ENCODE peak calls at places on chromosome 10, in nine cellular contexts. Y is adipocyte, O is astrocyte, A is IMR-90, J is kidney, U is SK-N-SH, G is PC-3, P is mesenchymal stem cell, L is H9. B is an unnamed sample.

GRCh38 chr10:53898532-53898931 is 902.5 kb downstream of the PCDH15 start:
- DNase-seq in Y (no peak), A (no peak), J (no peak), P (no peak), G (no peak), O (no peak), L (no peak), U (no peak), B (no peak)

GRCh38 chr10:102545997-102546396 is 42.2 kb downstream of the SUFU start:
- DNase-seq in A (no peak), O (no peak), J (no peak), P (no peak), G (no peak), L (no peak), Y (no peak), U (no peak), B (no peak)

GRCh38 chr10:112022196-112022595 is 161.4 kb downstream of the GPAM start:
- DNase-seq in G (no peak), J (no peak), U (no peak), Y (no peak), L (peak; percentile 36), P (no peak), A (no peak), O (no peak), B (no peak)

GRCh38 chr10:132054564-132054963 is 11.2 kb upstream of the JAKMIP3 start:
- DNase-seq in O (no peak), G (peak; percentile 12), L (peak; percentile 67), P (no peak), J (peak; percentile 39), Y (peak; percentile 25), A (no peak), U (no peak), B (no peak)

GRCh38 chr10:80275135-80275498 is 14.3 kb downstream of the MAT1A start:
- DNase-seq in P (no peak), A (no peak), L (no peak), G (no peak), O (no peak), Y (no peak), J (no peak), U (no peak), B (no peak)

GRCh38 chr10:117610321-117610720 is 67.8 kb downstream of the EMX2 start:
- DNase-seq in L (peak; percentile 36), Y (no peak), A (no peak), O (no peak), G (no peak), P (no peak), J (no peak), U (no peak), B (no peak)

GRCh38 chr10:62131724-62132123 is 136.9 kb downstream of the RTKN2 start:
- DNase-seq in Y (no peak), A (no peak), L (no peak), J (no peak), G (no peak), P (no peak), O (no peak), U (no peak), B (no peak)

GRCh38 chr10:93435621-93436385 is 46.3 kb downstream of the MYOF start:
- DNase-seq in Y (peak; percentile 57), P (peak; percentile 81), J (no peak), U (no peak), G (no peak), A (peak; percentile 43), O (peak; percentile 75), L (no peak), B (peak; percentile 74)

GRCh38 chr10:23343591-23344225 is 889 bp downstream of the C10orf67 start:
- DNase-seq in P (peak; percentile 30), L (peak; percentile 77), Y (peak; percentile 45), U (peak; percentile 79), G (peak; percentile 47), O (peak; percentile 20), J (peak; percentile 93), A (peak; percentile 30), B (peak; percentile 58)

GRCh38 chr10:62830577-62831122 is 14.5 kb upstream of the EGR2 start:
- DNase-seq in J (no peak), U (no peak), L (no peak), P (no peak), A (no peak), Y (peak; percentile 30), G (no peak), O (no peak), B (peak; percentile 19)

GRCh38 chr10:84256510-84257342 is 11.9 kb downstream of the RGR start:
- DNase-seq in L (peak; percentile 82), P (no peak), G (no peak), J (no peak), O (peak; percentile 7), U (no peak), Y (peak; percentile 41), A (peak; percentile 51), B (peak; percentile 44)

GRCh38 chr10:124003070-124003419 is 90.4 kb downstream of the CHST15 start:
- DNase-seq in A (no peak), L (no peak), Y (no peak), J (peak; percentile 69), P (no peak), O (no peak), G (no peak), U (no peak), B (no peak)

GRCh38 chr10:25758041-25758457 is 176.0 kb upstream of the MYO3A start:
- DNase-seq in G (peak; percentile 16), P (no peak), U (peak; percentile 61), O (peak; percentile 36), A (no peak), J (no peak), Y (peak; percentile 2), L (peak; percentile 42), B (no peak)

GRCh38 chr10:69049564-69049955 is 38.3 kb upstream of the SRGN start:
- DNase-seq in P (no peak), O (no peak), U (no peak), G (no peak), L (no peak), A (no peak), J (no peak), Y (no peak), B (no peak)
- H3K9ac ChIP-seq in P (no peak overlapping the region), O (no peak overlapping the region), U (no peak overlapping the region), G (no peak overlapping the region), L (no peak overlapping the region), A (no peak overlapping the region), J (no peak overlapping the region), Y (no peak overlapping the region), B (no peak overlapping the region)

GRCh38 chr10:74949843-74950765 is 123.7 kb downstream of the KAT6B start:
- DNase-seq in J (no peak), O (no peak), A (peak; percentile 16), P (peak; percentile 21), U (no peak), G (peak; percentile 42), L (no peak), Y (no peak), B (peak; percentile 14)
- H3K9ac ChIP-seq in J (no peak overlapping the region), O (no peak overlapping the region), A (no peak overlapping the region), P (peak overlapping the region; percentile 50), U (peak overlapping the region; percentile 12), G (no peak overlapping the region), L (no peak overlapping the region), Y (peak overlapping the region; percentile 58), B (no peak overlapping the region)

GRCh38 chr10:35367991-35368390 is 31.7 kb downstream of the CCNY start:
- DNase-seq in O (no peak), L (no peak), Y (no peak), G (no peak), J (no peak), U (no peak), P (no peak), A (no peak), B (no peak)
- H3K9ac ChIP-seq in O (no peak overlapping the region), L (no peak overlapping the region), Y (no peak overlapping the region), G (no peak overlapping the region), J (no peak overlapping the region), U (no peak overlapping the region), P (no peak overlapping the region), A (no peak overlapping the region), B (no peak overlapping the region)

DNA sequence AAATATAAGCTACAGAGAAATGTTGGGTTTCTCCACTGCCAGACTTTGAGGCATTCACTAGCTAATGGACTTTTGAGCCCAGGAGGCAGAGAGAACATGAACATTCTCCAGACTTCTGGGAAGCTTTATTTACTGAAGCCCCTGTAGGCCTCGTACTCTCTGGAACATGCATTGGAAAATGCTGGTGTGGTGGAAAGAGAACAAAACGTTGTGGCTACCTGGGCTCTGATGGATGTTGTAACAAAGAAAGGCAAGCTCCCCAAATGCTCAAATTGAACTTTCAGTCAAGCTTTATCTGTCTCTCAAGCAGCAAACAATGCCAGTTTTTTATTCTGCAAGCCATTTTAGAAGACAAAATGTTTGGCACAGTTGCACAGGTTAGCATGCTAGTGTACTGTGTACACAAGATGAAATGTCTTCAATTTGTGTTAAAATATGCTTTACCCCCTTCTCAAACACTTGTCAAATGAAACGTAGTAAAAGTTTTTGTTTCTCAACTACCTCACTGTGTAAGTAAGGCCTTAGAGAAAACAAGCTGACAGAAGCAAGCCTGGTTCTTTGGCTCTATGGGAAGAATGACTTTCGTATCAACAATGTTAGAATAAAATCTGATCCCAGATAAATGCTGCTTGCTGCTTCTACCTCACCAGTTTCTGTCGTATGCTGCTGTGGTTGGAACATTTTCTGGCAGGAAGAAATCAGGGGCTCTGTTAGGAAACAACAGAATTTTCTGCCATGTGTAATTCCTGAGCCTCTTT is 71.0 kb upstream of the CC2D2B start:
- DNase-seq in J (no peak), L (no peak), G (no peak), A (no peak), O (no peak), U (no peak), Y (no peak), P (peak; percentile 31), B (no peak)
- H3K9ac ChIP-seq in J (no peak overlapping the region), L (no peak overlapping the region), G (no peak overlapping the region), A (no peak overlapping the region), O (no peak overlapping the region), U (no peak overlapping the region), Y (no peak overlapping the region), P (no peak overlapping the region), B (no peak overlapping the region)

B was measured in fibroblast of lung.